ENCODE peak calls at places on chromosome 19, in four cellular contexts. S is lung, J is SK-N-MC, O is ascending aorta. D is an unnamed sample.
A peak's percentile ranks its signal among the peaks of the same experiment; 100 is the strongest.

GRCh38 chr19:51131780-51132680 is 7.3 kb downstream of the SIGLEC9 start:
- DNase-seq in S (peak; percentile 78), J (no peak), O (peak; percentile 62), D (no peak)

GRCh38 chr19:44607049-44607448 is 6.3 kb upstream of the IGSF23 start:
- DNase-seq in S (no peak), J (no peak), O (no peak), D (no peak)

GRCh38 chr19:38862321-38863059 is 12.7 kb upstream of the HNRNPL start:
- DNase-seq in S (no peak), J (no peak), O (no peak), D (no peak)

GRCh38 chr19:6772028-6772865 is at the start of gene VAV1:
- DNase-seq in S (peak; percentile 69), J (no peak), O (peak; percentile 72), D (no peak)

GRCh38 chr19:28307963-28308362 is 905.0 kb downstream of the UQCRFS1 start:
- DNase-seq in S (no peak), J (no peak), O (no peak), D (no peak)

GRCh38 chr19:16073481-16073880 is 2.8 kb upstream of the TPM4 start:
- DNase-seq in S (no peak), J (no peak), O (peak; percentile 71), D (no peak)

GRCh38 chr19:49231389-49231788 is 73.8 kb downstream of the TRPM4 start:
- DNase-seq in S (no peak), J (no peak), O (no peak), D (no peak)

GRCh38 chr19:33273065-33273736 is 29.1 kb downstream of the CEBPA start:
- DNase-seq in S (no peak), J (no peak), O (no peak), D (no peak)

GRCh38 chr19:18650468-18651001 is 13.7 kb downstream of the KLHL26 start:
- DNase-seq in S (peak; percentile 56), J (no peak), O (peak; percentile 97), D (no peak)

GRCh38 chr19:12346896-12347295 is 13.5 kb upstream of the ZNF563 start:
- DNase-seq in S (no peak), J (no peak), O (no peak), D (no peak)

GRCh38 chr19:46875234-46875633 is 14.4 kb downstream of the ARHGAP35 start:
- DNase-seq in S (no peak), J (no peak), O (no peak), D (no peak)

GRCh38 chr19:15631817-15632216 is 8.9 kb upstream of the CYP4F3 start:
- DNase-seq in S (no peak), J (no peak), O (no peak), D (no peak)

GRCh38 chr19:32407004-32407992 is 1.7 kb downstream of the DPY19L3 start:
- DNase-seq in S (peak; percentile 34), J (no peak), O (peak; percentile 74), D (peak; percentile 58)

GRCh38 chr19:1015782-1016646 is 4.9 kb downstream of the TMEM259 start:
- DNase-seq in S (no peak), J (no peak), O (no peak), D (no peak)

GRCh38 chr19:39277598-39277997 is 9.4 kb downstream of the IFNL2 start:
- DNase-seq in S (peak; percentile 38), J (no peak), O (no peak), D (no peak)

GRCh38 chr19:7942981-7943443 is 454 bp downstream of the TIMM44 start:
- DNase-seq in S (peak; percentile 43), J (no peak), O (no peak), D (no peak)

DNA sequence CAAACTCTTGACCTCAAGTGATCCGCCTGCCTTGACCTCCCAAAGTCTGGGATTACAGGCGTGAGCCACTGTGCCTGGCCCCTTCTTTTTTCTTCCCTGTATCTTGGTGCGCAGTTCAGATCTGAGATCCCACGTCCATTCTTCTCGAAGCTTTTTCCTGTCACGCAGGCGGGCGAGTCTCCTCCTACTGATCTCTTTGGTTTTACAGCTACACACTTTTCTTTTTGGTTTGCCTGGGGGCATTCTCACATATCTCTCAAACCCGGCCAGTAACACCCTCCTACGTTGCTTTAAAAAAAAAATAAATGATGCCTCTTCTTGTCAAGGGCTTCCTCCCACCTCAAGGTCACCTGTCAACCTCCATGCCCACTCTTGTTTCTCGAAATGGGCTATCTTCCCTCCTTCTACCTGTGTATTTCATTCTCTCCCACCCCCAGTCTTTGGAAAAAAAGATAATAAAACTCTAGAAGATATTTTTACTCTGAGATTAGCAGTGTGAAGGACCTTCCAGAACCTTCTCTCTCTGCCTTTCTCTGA is 12.1 kb downstream of the TMPRSS9 start:
- DNase-seq in S (no peak), J (no peak), O (no peak), D (no peak)
- H3K27ac ChIP-seq in S (no peak overlapping the region), J (peak overlapping the region; percentile 54), O (no peak overlapping the region), D (no peak overlapping the region)

GRCh38 chr19:55544014-55544413 is 1.3 kb downstream of the SBK3 start:
- DNase-seq in S (no peak), J (no peak), O (no peak), D (no peak)

GRCh38 chr19:55545913-55546495 is 661 bp upstream of the SBK3 start:
- DNase-seq in S (no peak), J (no peak), O (no peak), D (no peak)

GRCh38 chr19:55543567-55543966 is 1.8 kb downstream of the SBK3 start:
- DNase-seq in S (no peak), J (no peak), O (no peak), D (no peak)

GRCh38 chr19:55545443-55545842 is at the start of gene SBK3:
- DNase-seq in S (no peak), J (no peak), O (no peak), D (no peak)

GRCh38 chr19:55544776-55545439 is 435 bp downstream of the SBK3 start:
- DNase-seq in S (no peak), J (no peak), O (no peak), D (no peak)
- H3K27ac ChIP-seq in S (no peak overlapping the region), J (no peak overlapping the region), O (no peak overlapping the region), D (no peak overlapping the region)

GRCh38 chr19:14383898-14384669 is 2.8 kb downstream of the ADGRE5 start:
- DNase-seq in S (peak; percentile 60), J (no peak), O (no peak), D (no peak)
- H3K27ac ChIP-seq in S (peak overlapping the region; percentile 95), J (peak overlapping the region; percentile 45), O (peak overlapping the region; percentile 96), D (peak overlapping the region; percentile 64)

GRCh38 chr19:13556552-13556951 is 50.3 kb upstream of the CACNA1A start:
- DNase-seq in S (no peak), J (no peak), O (no peak), D (peak; percentile 37)

GRCh38 chr19:13557756-13558398 is 51.6 kb upstream of the CACNA1A start:
- DNase-seq in S (no peak), J (no peak), O (no peak), D (no peak)

GRCh38 chr19:13554506-13555235 is 48.4 kb upstream of the CACNA1A start:
- DNase-seq in S (no peak), J (no peak), O (no peak), D (peak; percentile 36)

DNA sequence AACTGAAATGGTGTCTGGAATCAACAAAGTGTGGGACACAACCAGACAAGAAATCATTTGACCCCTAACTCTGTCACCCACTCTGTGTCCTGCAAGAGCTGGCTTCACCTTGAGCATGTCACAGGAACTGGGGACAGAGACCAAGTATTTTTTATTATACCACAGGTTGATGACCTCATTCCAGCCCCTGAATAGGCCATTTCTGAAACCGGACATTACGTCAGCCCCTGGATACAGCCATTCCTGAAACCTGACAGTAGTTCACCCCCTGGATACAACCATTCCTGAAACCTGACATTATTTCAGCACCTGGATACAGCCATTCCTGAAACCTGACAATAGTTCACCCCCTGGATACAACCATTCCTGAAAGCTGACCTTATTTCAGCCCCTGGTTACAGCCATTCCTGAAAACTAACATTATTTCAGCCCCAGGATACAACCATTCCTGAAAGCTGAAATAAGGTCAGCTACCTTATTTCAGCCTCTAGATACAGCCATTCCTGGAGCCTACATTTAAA is 47.7 kb upstream of the CACNA1A start:
- DNase-seq in S (no peak), J (no peak), O (no peak), D (no peak)
- H3K27ac ChIP-seq in S (no peak overlapping the region), J (no peak overlapping the region), O (no peak overlapping the region), D (no peak overlapping the region)

GRCh38 chr19:10544242-10544752 is 593 bp downstream of the ATG4D start:
- DNase-seq in S (peak; percentile 33), J (no peak), O (no peak), D (no peak)
- H3K27ac ChIP-seq in S (peak overlapping the region; percentile 85), J (no peak overlapping the region), O (peak overlapping the region; percentile 90), D (peak overlapping the region; percentile 94)

D was measured in dorsolateral prefrontal cortex.